ENCODE peak calls at places on chromosomes 5 and 9, in nine cellular contexts. W is choroid plexus epithelial cell; A is NCI-H2171 treated with DMSO at 0.1 percent for 48 hours; G is NCI-H2081; N is NCI-H1930; F is activated gamma-delta T cell treated with anti-CD3 and anti-CD28 coated beads, Interleukin-2, amount 50 U/mL, for 16 hours; B is HTR-8/SVneo; T is left lung; Y is stimulated activated CD4-positive, alpha-beta T cell treated with anti-CD3 and anti-CD28 coated beads, Interleukin-1b, Interleukin-23, amount 100 ng/mL, for 1 hour. O is an unnamed sample.

GRCh38 chr9:36149197-36149596 is 12.7 kb downstream of the GLIPR2 start:
- DNase-seq in G (no peak), F (no peak), N (no peak), B (no peak), W (peak), Y (no peak), A (no peak), T (no peak), O (no peak)

GRCh38 chr5:21802869-21803490 is 1050.2 kb downstream of the CDH12 start:
- DNase-seq in A (peak), Y (no peak), W (peak), T (no peak), N (no peak), F (no peak), B (peak), G (peak), O (no peak)

GRCh38 chr5:140112685-140113179 is 1.2 kb upstream of the PURA start:
- DNase-seq in T (no peak), B (no peak), N (no peak), Y (no peak), F (no peak), G (no peak), W (no peak), A (no peak), O (no peak)

GRCh38 chr5:153088538-153088937 is 401.9 kb upstream of the GRIA1 start:
- DNase-seq in N (no peak), G (no peak), W (no peak), B (no peak), Y (no peak), F (no peak), T (no peak), A (no peak), O (no peak)

GRCh38 chr9:135326633-135327152 is 152.9 kb upstream of the PPP1R26 start:
- DNase-seq in T (no peak), Y (no peak), W (no peak), N (no peak), F (no peak), G (no peak), B (no peak), A (no peak), O (no peak)

GRCh38 chr5:176541338-176542134 is 4.3 kb upstream of the RNF44 start:
- DNase-seq in T (peak), F (no peak), G (peak), Y (no peak), A (peak), N (no peak), B (peak), W (no peak), O (no peak)

GRCh38 chr9:130172161-130172857 is at the start of gene NCS1:
- DNase-seq in Y (peak), W (peak), F (peak), B (peak), T (peak), N (peak), G (peak), A (peak), O (peak)

GRCh38 chr9:133849076-133849670 is 111.0 kb upstream of the SARDH start:
- DNase-seq in T (no peak), W (no peak), F (no peak), G (no peak), N (no peak), A (no peak), B (no peak), Y (no peak), O (no peak)

GRCh38 chr9:82882133-82882532 is 180.8 kb downstream of the RASEF start:
- DNase-seq in F (no peak), G (no peak), W (no peak), T (no peak), N (no peak), Y (no peak), B (no peak), A (no peak), O (peak)

O was measured in H54.